ENCODE peak calls at places on chromosomes 13 and 19, in five cellular contexts. H is hepatocyte, X is lower lobe of right lung, A is nephron progenitor cell, U is spleen. N is an unnamed sample.

GRCh38 chr19:16146112-16146511 is 2.6 kb downstream of the HSH2D start:
- DNase-seq in X (no peak), U (no peak), H (no peak), A (no peak), N (no peak)

GRCh38 chr19:31350693-31351211 is 1.5 kb upstream of the TSHZ3 start:
- DNase-seq in U (peak), H (peak), A (peak), X (peak), N (peak)

GRCh38 chr13:44270153-44270552 is 103.5 kb upstream of the SERP2 start:
- DNase-seq in H (no peak), A (no peak), U (no peak), X (no peak), N (no peak)

GRCh38 chr19:7605490-7606222 is 10.0 kb downstream of the CAMSAP3 start:
- DNase-seq in H (no peak), A (peak), X (no peak), U (no peak), N (no peak)

GRCh38 chr13:43804461-43805070 is 17.8 kb upstream of the ENOX1 start:
- DNase-seq in X (no peak), H (peak), U (no peak), A (no peak), N (no peak)

GRCh38 chr13:77267362-77267761 is 59.5 kb downstream of the MYCBP2 start:
- DNase-seq in U (no peak), X (no peak), H (no peak), A (no peak), N (no peak)

GRCh38 chr19:34128558-34129250 is 43.6 kb upstream of the LSM14A start:
- DNase-seq in H (no peak), X (no peak), U (no peak), A (no peak), N (no peak)

GRCh38 chr19:5407356-5407755 is 47.9 kb upstream of the ZNRF4 start:
- DNase-seq in H (no peak), X (no peak), U (no peak), A (no peak), N (no peak)

GRCh38 chr19:46992699-46993535 is 26.7 kb upstream of the NPAS1 start:
- DNase-seq in H (no peak), X (no peak), U (peak), A (no peak), N (no peak)

GRCh38 chr19:46732966-46733692 is 12.7 kb upstream of the FKRP start:
- DNase-seq in X (peak), A (no peak), H (no peak), U (peak), N (no peak)

GRCh38 chr19:33296473-33297060 is 5.8 kb downstream of the CEBPA start:
- DNase-seq in X (no peak), H (no peak), U (peak), A (no peak), N (no peak)

GRCh38 chr19:30630289-30631034 is 258.3 kb downstream of the ZNF536 start:
- DNase-seq in U (no peak), H (no peak), X (no peak), A (no peak), N (no peak)

GRCh38 chr13:30165791-30166190 is 141.6 kb downstream of the KATNAL1 start:
- DNase-seq in A (no peak), H (no peak), X (no peak), U (no peak), N (no peak)
- TF ChIP-seq CTCF in A (no peak), H (no peak), X (no peak), U (no peak), N (no peak)

DNA sequence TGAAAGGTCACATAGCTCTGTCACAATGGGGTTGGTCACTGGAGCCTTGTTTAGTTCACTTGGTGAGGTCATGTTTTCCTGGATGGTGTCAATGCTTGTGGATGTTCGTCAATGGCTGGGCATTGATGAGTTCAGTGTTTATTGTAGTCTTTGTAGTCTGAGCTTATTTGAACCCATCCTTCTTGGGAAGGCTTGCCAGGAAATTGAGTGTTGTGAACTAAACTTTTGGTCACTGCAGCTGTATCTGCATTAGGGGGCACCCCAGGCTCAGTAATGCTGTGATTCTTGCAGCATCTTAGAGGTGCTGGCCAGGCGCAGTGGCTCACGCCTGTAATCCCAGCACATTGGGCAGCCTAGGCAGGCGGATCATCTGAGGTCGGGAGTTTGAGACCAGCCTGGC is 22.0 kb downstream of the BLOC1S3 start:
- DNase-seq in U (no peak), A (peak), X (no peak), H (no peak), N (no peak)
- TF ChIP-seq CTCF in U (peak), A (peak), X (peak), H (peak), N (no peak)

GRCh38 chr13:62033932-62034331 is 618.3 kb upstream of the PCDH20 start:
- DNase-seq in X (no peak), A (peak), H (no peak), U (no peak), N (no peak)
- TF ChIP-seq CTCF in X (no peak), A (no peak), H (no peak), U (no peak), N (no peak)

DNA sequence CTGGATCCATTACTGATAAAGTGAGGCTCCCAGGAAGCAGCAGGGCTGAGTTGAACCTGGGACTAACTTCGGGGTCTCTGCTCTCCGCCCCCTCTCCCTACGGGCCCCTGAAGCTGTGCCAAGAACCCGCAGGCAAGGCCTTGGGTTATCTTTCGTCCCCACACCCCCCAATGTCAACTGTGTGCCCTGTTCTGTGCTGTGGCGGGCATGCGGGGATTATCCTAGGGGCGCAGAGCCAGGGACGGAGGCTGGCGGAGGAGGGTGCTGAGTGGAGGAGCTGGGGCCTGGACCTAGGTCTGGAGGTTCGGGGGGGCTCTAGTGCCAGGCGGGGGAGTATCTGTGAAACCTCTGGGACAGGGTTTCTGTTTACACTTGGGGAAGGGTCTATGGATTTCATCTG is 26.4 kb downstream of the RFX1 start:
- DNase-seq in U (no peak), H (no peak), A (no peak), X (no peak), N (no peak)
- TF ChIP-seq CTCF in U (no peak), H (no peak), A (no peak), X (no peak), N (no peak)

DNA sequence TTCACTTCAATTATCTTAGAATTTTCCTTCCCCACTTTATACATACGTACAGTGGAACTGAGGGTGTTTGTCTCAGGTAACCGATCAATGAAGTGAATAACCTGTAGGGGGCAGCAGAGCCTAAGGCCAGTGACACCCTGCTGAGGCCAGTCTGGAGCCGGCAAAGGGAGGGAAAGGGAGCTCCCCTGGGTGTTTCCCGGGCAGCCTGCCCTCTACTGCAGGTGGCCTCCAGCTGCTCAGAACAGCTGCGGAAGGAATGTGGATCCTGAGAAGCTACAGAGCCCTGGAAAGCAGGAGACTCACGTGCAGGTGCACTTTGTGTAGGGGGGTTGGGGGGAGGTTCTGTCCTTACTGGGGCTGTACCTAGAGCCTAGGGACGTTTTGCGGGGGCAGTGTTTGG is 832 bp upstream of the ZNF491 start:
- DNase-seq in H (peak), X (peak), A (peak), U (peak), N (peak)
- TF ChIP-seq CTCF in H (peak), X (peak), A (peak), U (peak), N (peak)

GRCh38 chr13:92012787-92013186 is 614.4 kb downstream of the GPC5 start:
- DNase-seq in A (no peak), X (no peak), H (no peak), U (no peak), N (no peak)

GRCh38 chr13:92017737-92018136 is 619.3 kb downstream of the GPC5 start:
- DNase-seq in H (no peak), A (no peak), X (no peak), U (no peak), N (no peak)
- TF ChIP-seq CTCF in H (no peak), A (no peak), X (no peak), U (no peak), N (no peak)

GRCh38 chr13:73720216-73720840 is 413.9 kb downstream of the KLF12 start:
- DNase-seq in X (no peak), A (no peak), H (no peak), U (no peak), N (no peak)
- TF ChIP-seq CTCF in X (no peak), A (no peak), H (no peak), U (no peak), N (no peak)